ENCODE peak calls at places on chromosomes 6 and 20, in four cellular contexts. One of them, this sample, is unnamed.

GRCh38 chr20:37453836-37454235 is 67.2 kb upstream of the NNAT start:
- DNase-seq in K562: no peak
- DNase-seq in HepG2: no peak
- DNase-seq in H1: no peak
- DNase-seq in this sample: no peak

GRCh38 chr20:3871549-3872265 is 17.5 kb upstream of the PANK2 start:
- DNase-seq in H1: no peak
- DNase-seq in K562: peak
- DNase-seq in HepG2: peak
- DNase-seq in this sample: no peak

GRCh38 chr6:62670490-62671223 is 384.6 kb upstream of the KHDRBS2 start:
- DNase-seq in H1: no peak
- DNase-seq in HepG2: no peak
- DNase-seq in K562: no peak
- DNase-seq in this sample: no peak

GRCh38 chr6:118893882-118894424 is at the start of gene ASF1A:
- DNase-seq in K562: peak
- DNase-seq in H1: peak
- DNase-seq in HepG2: peak
- DNase-seq in this sample: peak

GRCh38 chr6:48024956-48025355 is 86.0 kb downstream of the PTCHD4 start:
- DNase-seq in HepG2: no peak
- DNase-seq in H1: no peak
- DNase-seq in K562: no peak
- DNase-seq in this sample: no peak

GRCh38 chr6:14354919-14355572 is 237.5 kb downstream of the CD83 start:
- DNase-seq in K562: no peak
- DNase-seq in H1: no peak
- DNase-seq in HepG2: no peak
- DNase-seq in this sample: no peak

GRCh38 chr6:37135835-37136694 is 33.9 kb upstream of the PIM1 start:
- DNase-seq in H1: no peak
- DNase-seq in K562: no peak
- DNase-seq in HepG2: peak
- DNase-seq in this sample: no peak

GRCh38 chr6:157260735-157261134 is 62.6 kb downstream of the TMEM242 start:
- DNase-seq in HepG2: no peak
- DNase-seq in H1: no peak
- DNase-seq in K562: no peak
- DNase-seq in this sample: no peak

GRCh38 chr6:160386869-160387518 is 38.8 kb downstream of the SLC22A3 start:
- DNase-seq in HepG2: no peak
- DNase-seq in H1: no peak
- DNase-seq in K562: no peak
- DNase-seq in this sample: no peak

GRCh38 chr20:23290761-23291574 is 59.6 kb upstream of the NXT1 start:
- DNase-seq in HepG2: no peak
- DNase-seq in H1: no peak
- DNase-seq in K562: no peak
- DNase-seq in this sample: no peak

GRCh38 chr6:167689751-167690150 is 137.0 kb upstream of the AFDN start:
- DNase-seq in K562: no peak
- DNase-seq in H1: no peak
- DNase-seq in HepG2: no peak
- DNase-seq in this sample: no peak

GRCh38 chr6:53410508-53411258 is 61.9 kb upstream of the ELOVL5 start:
- DNase-seq in H1: no peak
- DNase-seq in HepG2: peak
- DNase-seq in K562: peak
- DNase-seq in this sample: peak

GRCh38 chr6:109978174-109979032 is at the start of gene GPR6:
- DNase-seq in K562: peak
- DNase-seq in H1: peak
- DNase-seq in HepG2: peak
- DNase-seq in this sample: no peak

GRCh38 chr20:4233520-4233919 is 218.2 kb upstream of the RNF24 start:
- DNase-seq in K562: no peak
- DNase-seq in HepG2: no peak
- DNase-seq in H1: no peak
- DNase-seq in this sample: no peak

GRCh38 chr6:123587838-123588545 is 48.8 kb downstream of the TRDN start:
- DNase-seq in K562: no peak
- DNase-seq in HepG2: no peak
- DNase-seq in H1: no peak
- DNase-seq in this sample: no peak

GRCh38 chr20:62959998-62960436 is 7.5 kb downstream of the SLC17A9 start:
- DNase-seq in HepG2: no peak
- DNase-seq in K562: no peak
- DNase-seq in H1: no peak
- DNase-seq in this sample: no peak

GRCh38 chr20:14384820-14385740 is 47.7 kb upstream of the FLRT3 start:
- DNase-seq in HepG2: no peak
- DNase-seq in K562: no peak
- DNase-seq in H1: no peak
- DNase-seq in this sample: no peak

DNA sequence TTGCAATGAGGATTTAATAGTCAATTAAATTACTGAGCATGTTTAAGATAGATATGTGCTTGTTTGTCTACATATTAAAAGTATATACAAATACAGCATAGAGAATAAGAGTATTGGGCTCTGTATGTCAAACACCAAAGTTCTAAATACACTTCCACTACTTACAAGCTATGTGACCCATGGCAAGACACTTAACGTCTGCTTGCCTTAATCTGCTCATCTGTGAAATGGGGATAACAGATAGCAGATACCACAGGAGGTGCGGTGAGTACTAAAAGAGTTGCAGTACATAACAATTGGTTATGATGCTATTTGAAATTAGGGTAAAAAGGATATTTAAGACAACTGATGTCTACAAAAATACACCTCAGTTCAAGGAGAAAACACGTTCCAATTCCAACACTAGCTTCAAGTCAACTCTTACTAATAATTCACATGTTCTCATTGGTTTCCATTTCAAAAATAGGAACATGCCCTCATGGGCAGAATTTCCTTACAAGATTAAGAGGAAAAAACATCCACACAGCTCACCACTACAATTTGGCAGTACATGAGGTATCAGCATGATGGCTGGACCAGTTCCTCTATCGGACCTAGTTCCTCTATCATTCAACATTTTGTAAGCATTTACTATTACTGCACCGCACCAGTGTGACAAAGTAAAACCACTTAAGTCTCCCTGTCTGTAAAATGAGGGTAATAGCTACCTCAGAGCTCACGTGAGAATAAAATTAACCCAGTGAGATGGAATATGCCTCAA is 101.1 kb downstream of the SMLR1 start:
- DNase-seq in K562: no peak
- DNase-seq in HepG2: no peak
- DNase-seq in H1: no peak
- DNase-seq in this sample: no peak
- TF ChIP-seq RFX5 in K562: no peak
- TF ChIP-seq RFX5 in HepG2: no peak
- TF ChIP-seq RFX5 in H1: no peak
- TF ChIP-seq RFX5 in this sample: no peak

GRCh38 chr20:38730167-38730988 is 6.1 kb downstream of the SLC32A1 start:
- DNase-seq in K562: no peak
- DNase-seq in H1: peak
- DNase-seq in HepG2: no peak
- DNase-seq in this sample: no peak

GRCh38 chr20:38729767-38730166 is 5.5 kb downstream of the SLC32A1 start:
- DNase-seq in H1: no peak
- DNase-seq in HepG2: no peak
- DNase-seq in K562: no peak
- DNase-seq in this sample: no peak

GRCh38 chr20:38727602-38728236 is 3.4 kb downstream of the SLC32A1 start:
- DNase-seq in HepG2: no peak
- DNase-seq in K562: no peak
- DNase-seq in H1: peak
- DNase-seq in this sample: no peak

GRCh38 chr20:38728237-38728761 is 4.0 kb downstream of the SLC32A1 start:
- DNase-seq in K562: no peak
- DNase-seq in HepG2: no peak
- DNase-seq in H1: peak
- DNase-seq in this sample: no peak

GRCh38 chr20:38728911-38729642 is 4.8 kb downstream of the SLC32A1 start:
- DNase-seq in HepG2: no peak
- DNase-seq in K562: no peak
- DNase-seq in H1: peak
- DNase-seq in this sample: no peak
- TF ChIP-seq HDAC6 in HepG2: no peak
- TF ChIP-seq HDAC6 in K562: no peak
- TF ChIP-seq HDAC6 in H1: no peak
- TF ChIP-seq HDAC6 in this sample: no peak

GRCh38 chr20:45153147-45153546 is 21.6 kb upstream of the PI3 start:
- DNase-seq in K562: no peak
- DNase-seq in HepG2: no peak
- DNase-seq in H1: no peak
- DNase-seq in this sample: no peak
- TF ChIP-seq RFX5 in K562: no peak
- TF ChIP-seq RFX5 in HepG2: no peak
- TF ChIP-seq RFX5 in H1: no peak
- TF ChIP-seq RFX5 in this sample: no peak

GRCh38 chr6:138183792-138184134 is 22.0 kb downstream of the ARFGEF3 start:
- DNase-seq in K562: no peak
- DNase-seq in H1: no peak
- DNase-seq in HepG2: no peak
- DNase-seq in this sample: no peak
- TF ChIP-seq HDAC6 in K562: no peak
- TF ChIP-seq HDAC6 in H1: no peak
- TF ChIP-seq HDAC6 in HepG2: no peak
- TF ChIP-seq HDAC6 in this sample: no peak

DNA sequence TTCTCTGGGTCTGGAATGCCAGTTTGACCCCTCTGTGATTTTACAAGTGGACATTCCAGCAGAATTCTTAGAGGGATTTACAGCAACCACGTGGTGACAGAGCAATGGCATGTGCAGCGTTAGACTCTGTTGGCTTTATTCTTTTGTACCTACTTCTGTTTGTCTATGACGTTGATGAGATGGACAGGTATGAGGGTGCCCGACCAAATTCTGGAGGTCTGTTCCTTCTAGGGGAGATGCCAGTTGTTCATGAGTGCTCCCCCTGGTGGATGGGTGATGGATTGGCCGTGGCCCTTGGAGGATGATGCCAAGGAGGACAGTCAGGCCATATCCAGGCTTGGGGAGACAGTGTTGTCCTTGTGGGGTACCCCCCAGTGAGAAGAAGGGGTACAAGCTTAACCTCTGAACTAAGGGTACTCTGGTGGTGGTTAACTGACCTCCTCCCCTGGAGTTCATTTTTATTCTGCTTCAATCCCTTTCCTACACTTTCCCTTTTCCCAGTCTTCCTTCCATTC is 198.6 kb downstream of the DTNBP1 start:
- DNase-seq in K562: peak
- DNase-seq in H1: peak
- DNase-seq in HepG2: peak
- DNase-seq in this sample: no peak
- TF ChIP-seq RFX5 in K562: no peak
- TF ChIP-seq RFX5 in H1: no peak
- TF ChIP-seq RFX5 in HepG2: no peak
- TF ChIP-seq RFX5 in this sample: no peak

GRCh38 chr6:154350293-154350692 is 6.3 kb downstream of the IPCEF1 start:
- DNase-seq in K562: no peak
- DNase-seq in H1: no peak
- DNase-seq in HepG2: no peak
- DNase-seq in this sample: no peak
- TF ChIP-seq HDAC6 in K562: no peak
- TF ChIP-seq HDAC6 in H1: no peak
- TF ChIP-seq HDAC6 in HepG2: no peak
- TF ChIP-seq HDAC6 in this sample: no peak

GRCh38 chr6:71335544-71335943 is 46.9 kb downstream of the OGFRL1 start:
- DNase-seq in H1: no peak
- DNase-seq in HepG2: no peak
- DNase-seq in K562: no peak
- DNase-seq in this sample: no peak
- TF ChIP-seq RFX5 in H1: no peak
- TF ChIP-seq RFX5 in HepG2: no peak
- TF ChIP-seq RFX5 in K562: no peak
- TF ChIP-seq RFX5 in this sample: no peak

DNA sequence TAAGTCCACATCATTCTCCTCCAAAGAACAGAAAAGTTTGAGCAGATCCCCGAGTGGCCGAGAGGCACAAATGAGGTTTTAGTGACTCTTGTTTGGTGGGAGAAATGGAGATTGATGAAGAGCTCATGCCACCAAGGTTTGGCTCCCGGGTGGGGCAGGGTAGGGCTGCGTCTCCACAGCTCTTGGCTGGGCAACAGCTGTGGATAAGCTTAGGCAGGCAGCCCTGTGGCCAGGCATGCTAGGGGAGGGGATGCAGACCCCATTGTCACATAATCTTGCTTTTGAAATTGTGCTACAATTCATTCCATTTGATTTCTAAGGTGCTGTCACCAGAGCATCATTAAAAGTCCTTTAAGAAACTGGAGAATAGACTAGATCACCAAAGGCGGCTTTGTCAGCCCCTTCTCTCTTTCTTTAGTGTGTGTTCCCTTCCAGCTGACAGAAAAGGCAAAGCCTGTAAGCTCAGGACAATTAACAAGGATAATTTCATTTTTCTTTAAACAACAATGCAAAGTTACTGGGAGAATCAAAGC is 574.2 kb upstream of the JAG1 start:
- DNase-seq in K562: no peak
- DNase-seq in H1: no peak
- DNase-seq in HepG2: no peak
- DNase-seq in this sample: no peak
- TF ChIP-seq HDAC6 in K562: no peak
- TF ChIP-seq HDAC6 in H1: no peak
- TF ChIP-seq HDAC6 in HepG2: no peak
- TF ChIP-seq HDAC6 in this sample: no peak